ENCODE peak calls at places on chromosome X, in nine cellular contexts. L is omental fat pad, K is AG09319, C is progenitor cell of endocrine pancreas, R is suprapubic skin, G is H9, F is fibroblast of pulmonary artery, W is upper lobe of left lung, E is A549. Y is an unnamed sample.

GRCh38 chrX:39162322-39162721 is 361.1 kb downstream of the MID1IP1 start:
- DNase-seq in F (no peak), W (peak; percentile 85), K (no peak), G (peak; percentile 38), R (no peak), E (no peak), L (no peak), C (no peak), Y (peak; percentile 31)

GRCh38 chrX:25754399-25754798 is 383.7 kb upstream of the MAGEB18 start:
- DNase-seq in K (no peak), G (no peak), L (no peak), E (no peak), W (no peak), C (no peak), F (no peak), R (no peak), Y (no peak)

GRCh38 chrX:124280294-124280902 is 52.1 kb upstream of the TEX13D start:
- DNase-seq in G (no peak), E (peak; percentile 0), W (no peak), L (no peak), K (no peak), R (no peak), F (no peak), C (no peak), Y (no peak)

GRCh38 chrX:125953769-125954168 is 212.3 kb downstream of the DCAF12L2 start:
- DNase-seq in G (no peak), R (no peak), C (no peak), E (no peak), F (no peak), W (no peak), L (no peak), K (no peak), Y (no peak)

GRCh38 chrX:129777218-129777768 is 2.5 kb upstream of the SASH3 start:
- DNase-seq in G (no peak), E (no peak), K (no peak), R (no peak), W (peak; percentile 86), C (no peak), L (no peak), F (no peak), Y (peak; percentile 63)

GRCh38 chrX:19893722-19894121 is 6.3 kb upstream of the SH3KBP1 start:
- DNase-seq in R (no peak), F (peak; percentile 70), C (no peak), K (no peak), W (no peak), E (peak; percentile 75), L (no peak), G (no peak), Y (no peak)

GRCh38 chrX:53642326-53642725 is 44.2 kb downstream of the HUWE1 start:
- DNase-seq in L (no peak), G (no peak), K (no peak), C (no peak), W (no peak), R (no peak), E (no peak), F (no peak), Y (no peak)

GRCh38 chrX:101079223-101079622 is 544 bp downstream of the TMEM35A start:
- DNase-seq in L (no peak), K (no peak), F (no peak), C (no peak), E (no peak), W (no peak), G (no peak), R (no peak), Y (no peak)

GRCh38 chrX:101385795-101386541 is at the start of gene BTK:
- DNase-seq in W (no peak), K (no peak), E (no peak), G (no peak), R (no peak), F (no peak), L (no peak), C (no peak), Y (peak; percentile 62)

GRCh38 chrX:134718329-134719317 is 60.4 kb upstream of the PLAC1 start:
- DNase-seq in K (peak; percentile 80), C (no peak), L (no peak), F (peak; percentile 94), W (no peak), R (no peak), G (no peak), E (peak; percentile 95), Y (no peak)

GRCh38 chrX:30593435-30594200 is 16.1 kb upstream of the TASL start:
- DNase-seq in F (no peak), K (no peak), C (no peak), E (no peak), R (no peak), L (no peak), W (no peak), G (peak; percentile 28), Y (no peak)

GRCh38 chrX:40410859-40411258 is 169.9 kb upstream of the ATP6AP2 start:
- DNase-seq in E (no peak), G (no peak), K (no peak), W (no peak), C (no peak), F (no peak), R (no peak), L (no peak), Y (no peak)
- TF ChIP-seq CTCF in E (no peak), G (no peak), K (no peak), W (no peak), C (no peak), F (no peak), R (no peak), L (no peak), Y (no peak)

GRCh38 chrX:9980927-9981326 is 13.8 kb downstream of the CLDN34 start:
- DNase-seq in W (no peak), K (no peak), E (no peak), C (no peak), L (no peak), R (no peak), F (no peak), G (no peak), Y (no peak)

GRCh38 chrX:9983463-9983862 is 16.3 kb downstream of the CLDN34 start:
- DNase-seq in K (no peak), C (no peak), G (no peak), L (no peak), W (no peak), F (no peak), R (no peak), E (no peak), Y (no peak)

DNA sequence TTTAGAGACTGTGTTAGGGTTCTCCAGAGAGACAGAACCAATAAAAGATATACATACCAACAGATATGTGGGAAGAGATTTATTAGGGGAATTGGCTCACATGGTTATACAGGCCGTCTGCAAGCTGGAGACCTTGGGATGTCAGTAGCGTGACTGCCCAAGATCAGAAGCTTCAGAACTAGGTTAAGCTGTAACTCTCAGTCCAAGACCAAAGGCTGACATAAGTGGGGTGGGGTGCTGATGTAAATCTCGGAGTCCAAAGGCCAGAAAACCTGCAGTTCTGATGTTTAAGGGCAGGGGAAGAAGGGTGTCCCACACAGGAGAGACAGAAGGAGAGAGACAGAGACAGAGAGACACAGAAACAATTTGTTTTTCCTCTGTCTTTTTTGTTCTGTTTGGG is 10.5 kb downstream of the CLDN34 start:
- DNase-seq in G (no peak), C (no peak), K (no peak), L (no peak), W (no peak), E (no peak), F (no peak), R (no peak), Y (no peak)
- TF ChIP-seq CTCF in G (no peak), C (no peak), K (no peak), L (no peak), W (no peak), E (no peak), F (no peak), R (no peak), Y (no peak)

DNA sequence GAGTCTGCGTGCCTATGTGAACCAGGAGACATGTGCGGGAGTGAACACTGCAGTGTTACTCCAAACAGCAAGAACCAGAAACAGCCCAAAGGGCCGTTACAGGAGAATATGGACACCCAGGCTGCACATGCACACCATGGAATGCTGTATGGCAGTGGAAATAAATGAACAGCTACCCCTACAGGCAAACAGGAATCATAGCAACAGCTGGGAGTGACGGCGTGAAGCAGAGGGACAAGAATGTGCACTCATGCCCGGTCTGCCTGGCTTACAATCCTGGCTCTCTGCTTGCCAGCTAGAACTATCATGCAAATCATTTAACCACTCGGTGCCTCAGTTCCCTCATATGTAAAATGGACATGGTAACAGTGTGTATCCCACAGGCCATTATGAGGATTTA is 16.6 kb downstream of the GPKOW start:
- DNase-seq in K (peak; percentile 4), C (no peak), E (peak; percentile 62), G (peak; percentile 35), W (no peak), L (no peak), R (no peak), F (peak; percentile 64), Y (no peak)
- TF ChIP-seq CTCF in K (peak; percentile 47), C (peak; percentile 37), E (peak; percentile 28), G (peak; percentile 54), W (peak; percentile 21), L (no peak), R (peak; percentile 31), F (peak; percentile 54), Y (no peak)

GRCh38 chrX:73289039-73289438 is 74.4 kb upstream of the NAP1L2 start:
- DNase-seq in G (peak; percentile 72), C (no peak), W (no peak), F (no peak), E (peak; percentile 4), R (no peak), L (no peak), K (no peak), Y (no peak)
- TF ChIP-seq CTCF in G (peak; percentile 65), C (peak; percentile 20), W (no peak), F (no peak), E (no peak), R (no peak), L (no peak), K (no peak), Y (no peak)

GRCh38 chrX:150446995-150447394 is 83.9 kb downstream of the MAMLD1 start:
- DNase-seq in G (no peak), R (no peak), C (no peak), E (no peak), K (no peak), W (no peak), F (peak; percentile 10), L (no peak), Y (no peak)

GRCh38 chrX:150451953-150452352 is 88.8 kb downstream of the MAMLD1 start:
- DNase-seq in C (no peak), G (no peak), E (no peak), K (no peak), L (no peak), F (no peak), R (no peak), W (no peak), Y (no peak)

GRCh38 chrX:150450519-150451177 is 87.5 kb downstream of the MAMLD1 start:
- DNase-seq in E (no peak), F (no peak), K (no peak), R (no peak), W (no peak), G (no peak), L (no peak), C (no peak), Y (no peak)

GRCh38 chrX:150446151-150446550 is 83.0 kb downstream of the MAMLD1 start:
- DNase-seq in C (no peak), G (no peak), L (no peak), R (no peak), W (no peak), F (peak; percentile 34), K (no peak), E (no peak), Y (no peak)

GRCh38 chrX:150449313-150449712 is 86.2 kb downstream of the MAMLD1 start:
- DNase-seq in F (no peak), K (no peak), L (no peak), W (no peak), C (no peak), E (peak; percentile 2), G (no peak), R (no peak), Y (no peak)
- TF ChIP-seq CTCF in F (no peak), K (no peak), L (no peak), W (no peak), C (no peak), E (peak; percentile 13), G (peak; percentile 41), R (no peak), Y (peak; percentile 8)